ENCODE peak calls at places on chromosomes 6 and 20, in four cellular contexts. S is uterus, E is A549, A is hepatocyte. C is an unnamed sample.

GRCh38 chr6:85421963-85422362 is 27.9 kb upstream of the NT5E start:
- DNase-seq in S (no peak), E (no peak), A (no peak), C (no peak)

GRCh38 chr20:1676650-1677049 is 19.1 kb upstream of the SIRPG start:
- DNase-seq in S (no peak), E (no peak), A (no peak), C (no peak)

GRCh38 chr6:144362042-144363018 is 77.2 kb downstream of the UTRN start:
- DNase-seq in S (peak; percentile 51), A (no peak), E (no peak), C (no peak)

GRCh38 chr20:49562341-49563014 is 5.5 kb downstream of the PTGIS start:
- DNase-seq in A (peak; percentile 41), S (peak; percentile 94), E (no peak), C (peak; percentile 73)

GRCh38 chr6:41341580-41341979 is 6.2 kb downstream of the NCR2 start:
- DNase-seq in A (no peak), S (no peak), E (no peak), C (no peak)

GRCh38 chr6:108798672-108799355 is 49.4 kb upstream of the ARMC2 start:
- DNase-seq in E (no peak), A (no peak), S (peak; percentile 32), C (no peak)

GRCh38 chr6:143549630-143550268 is 38.2 kb upstream of the FUCA2 start:
- DNase-seq in S (no peak), A (peak; percentile 58), E (no peak), C (no peak)

GRCh38 chr20:62407221-62407992 is at the start of gene CABLES2:
- DNase-seq in S (peak; percentile 91), E (peak; percentile 84), A (peak; percentile 96), C (peak; percentile 99)

GRCh38 chr6:138291036-138291848 is 73.0 kb upstream of the PBOV1 start:
- DNase-seq in S (no peak), E (no peak), A (no peak), C (no peak)

GRCh38 chr20:46699651-46700359 is 9.6 kb upstream of the SLC2A10 start:
- DNase-seq in S (no peak), E (no peak), A (peak; percentile 40), C (peak; percentile 51)

GRCh38 chr6:71404967-71405278 is 116.3 kb downstream of the OGFRL1 start:
- DNase-seq in S (no peak), A (no peak), E (no peak), C (no peak)

GRCh38 chr20:24653306-24653705 is 183.9 kb downstream of the SYNDIG1 start:
- DNase-seq in A (peak; percentile 68), E (peak; percentile 85), S (no peak), C (no peak)

GRCh38 chr20:23139524-23139923 is 53.4 kb upstream of the CD93 start:
- DNase-seq in A (no peak), E (no peak), S (no peak), C (no peak)

GRCh38 chr20:19231359-19232035 is 19.1 kb downstream of the SLC24A3 start:
- DNase-seq in A (no peak), S (peak; percentile 77), E (no peak), C (no peak)

GRCh38 chr6:141598487-141598886 is 534.2 kb upstream of the GJE1 start:
- DNase-seq in S (no peak), A (no peak), E (no peak), C (no peak)

GRCh38 chr6:142746524-142746923 is 198.5 kb downstream of the HIVEP2 start:
- DNase-seq in A (peak; percentile 16), S (no peak), E (peak; percentile 7), C (no peak)

DNA sequence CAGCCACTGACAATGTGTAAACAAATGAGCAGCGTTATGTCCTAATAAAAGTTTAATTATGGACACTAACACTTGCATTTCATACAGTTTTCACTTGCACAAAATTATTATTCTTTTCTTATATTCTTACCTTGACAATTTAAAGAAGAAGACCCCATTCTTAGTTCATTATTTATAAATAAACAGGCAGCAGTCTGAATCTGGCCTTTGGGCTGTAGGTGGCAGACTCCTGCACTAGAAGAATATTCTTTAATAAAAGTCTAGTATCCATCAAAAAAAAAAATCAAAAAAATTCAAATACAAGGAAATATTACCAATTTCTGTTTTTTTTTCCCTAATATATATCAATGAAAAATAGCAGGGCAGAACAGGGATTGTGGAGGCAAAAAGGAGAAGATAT is 24.8 kb downstream of the PTCHD4 start:
- DNase-seq in S (no peak), E (no peak), A (no peak), C (no peak)
- TF ChIP-seq CTCF in S (no peak), E (peak; percentile 6), A (peak; percentile 38), C (no peak)

GRCh38 chr6:21615504-21615903 is 22.0 kb downstream of the SOX4 start:
- DNase-seq in S (no peak), E (no peak), A (no peak), C (no peak)
- TF ChIP-seq CTCF in S (no peak), E (no peak), A (no peak), C (no peak)

GRCh38 chr6:160073272-160073671 is 48.3 kb upstream of the SLC22A1 start:
- DNase-seq in A (no peak), S (no peak), E (no peak), C (no peak)

GRCh38 chr6:160070831-160071230 is 50.8 kb upstream of the SLC22A1 start:
- DNase-seq in A (no peak), E (no peak), S (no peak), C (no peak)

GRCh38 chr6:160070427-160070826 is 51.2 kb upstream of the SLC22A1 start:
- DNase-seq in E (no peak), A (no peak), S (no peak), C (no peak)

GRCh38 chr6:160069459-160069858 is 52.2 kb upstream of the SLC22A1 start:
- DNase-seq in S (no peak), E (no peak), A (no peak), C (no peak)

GRCh38 chr6:160071805-160072687 is 49.6 kb upstream of the SLC22A1 start:
- DNase-seq in A (no peak), S (no peak), E (no peak), C (no peak)
- TF ChIP-seq CTCF in A (peak; percentile 29), S (no peak), E (peak; percentile 15), C (peak; percentile 16)

GRCh38 chr6:39389372-39389767 is 66.9 kb upstream of the KCNK16 start:
- DNase-seq in S (no peak), A (peak; percentile 29), E (peak; percentile 4), C (no peak)
- TF ChIP-seq CTCF in S (no peak), A (peak; percentile 28), E (no peak), C (peak; percentile 14)

GRCh38 chr6:152096863-152097496 is 289.5 kb downstream of the ESR1 start:
- DNase-seq in A (no peak), S (no peak), E (no peak), C (no peak)
- TF ChIP-seq CTCF in A (peak; percentile 19), S (no peak), E (no peak), C (no peak)